ENCODE peak calls at places on chromosomes 13 and 19, in ten cellular contexts. U is keratinocyte, M is GM23338, N is left ventricle myocardium inferior, C is RWPE1, F is SJCRH30, R is OCI-LY7, G is thoracic aorta, E is neural progenitor cell, K is caudate nucleus. T is an unnamed sample.

GRCh38 chr19:49421878-49422202 is 1.4 kb downstream of the PTH2 start:
- DNase-seq in U (no peak), M (no peak), N (no peak), C (no peak), F (no peak), R (no peak), G (no peak), E (no peak), K (no peak), T (no peak)

GRCh38 chr19:35497406-35497805 is 7.1 kb upstream of the KRTDAP start:
- DNase-seq in U (no peak), M (no peak), N (no peak), C (no peak), F (no peak), R (no peak), G (no peak), E (no peak), K (no peak), T (no peak)

GRCh38 chr13:54029720-54030119 is 1001.1 kb downstream of the OLFM4 start:
- DNase-seq in U (no peak), M (no peak), N (no peak), C (no peak), F (no peak), R (no peak), G (no peak), E (no peak), K (no peak), T (no peak)

GRCh38 chr13:34172048-34172447 is 354.1 kb downstream of the RFC3 start:
- DNase-seq in U (no peak), M (no peak), N (no peak), C (no peak), F (no peak), R (no peak), G (no peak), E (no peak), K (no peak), T (no peak)

GRCh38 chr13:76890036-76890435 is 3.8 kb upstream of the KCTD12 start:
- DNase-seq in U (peak), M (no peak), N (no peak), C (peak), F (no peak), R (no peak), G (no peak), E (no peak), K (no peak), T (no peak)

GRCh38 chr19:28239270-28239669 is 973.7 kb downstream of the UQCRFS1 start:
- DNase-seq in U (no peak), M (peak), N (no peak), C (no peak), F (peak), R (peak), G (no peak), E (peak), K (no peak), T (no peak)

GRCh38 chr13:20394506-20394905 is 131.2 kb downstream of the CRYL1 start:
- DNase-seq in U (no peak), M (peak), N (no peak), C (no peak), F (no peak), R (no peak), G (no peak), E (no peak), K (no peak), T (no peak)

GRCh38 chr19:40229484-40229883 is 3.0 kb upstream of the CCNP start:
- DNase-seq in U (no peak), M (no peak), N (no peak), C (no peak), F (no peak), R (no peak), G (no peak), E (no peak), K (no peak), T (no peak)

GRCh38 chr13:114032121-114032799 is 58.4 kb upstream of the C13orf46 start:
- DNase-seq in U (no peak), M (no peak), N (no peak), C (peak), F (peak), R (no peak), G (no peak), E (no peak), K (no peak), T (no peak)

GRCh38 chr19:46786236-46787039 is 2.0 kb downstream of the SLC1A5 start:
- DNase-seq in U (no peak), M (peak), N (peak), C (peak), F (peak), R (peak), G (no peak), E (peak), K (no peak), T (peak)

DNA sequence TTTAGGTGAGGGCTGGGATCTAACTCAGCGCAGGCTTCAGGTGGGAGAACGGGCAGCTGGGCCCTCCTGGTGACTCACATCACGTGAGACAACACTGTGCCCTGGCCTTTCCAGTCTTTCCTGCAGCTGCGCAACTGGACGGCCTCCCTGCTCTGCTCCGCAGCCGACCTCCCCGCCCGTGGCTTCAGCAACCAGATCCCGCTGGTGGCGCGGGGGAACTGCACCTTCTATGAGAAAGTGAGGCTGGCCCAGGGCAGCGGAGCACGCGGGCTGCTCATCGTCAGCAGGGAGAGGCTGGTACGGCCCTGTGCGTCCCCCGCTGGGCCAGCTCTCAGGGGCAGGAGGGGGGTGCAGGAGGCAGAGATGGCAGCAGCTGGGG is 8.8 kb downstream of the SPPL2B start:
- DNase-seq in U (no peak), M (peak), N (no peak), C (no peak), F (no peak), R (no peak), G (no peak), E (peak), K (no peak), T (no peak)
- H3K27ac ChIP-seq in U (no peak), M (no peak), N (no peak), C (peak), F (no peak), R (no peak), G (no peak), E (peak), K (no peak), T (no peak)

GRCh38 chr13:98743377-98743776 is 9.1 kb downstream of the SLC15A1 start:
- DNase-seq in U (no peak), M (no peak), N (no peak), C (no peak), F (no peak), R (no peak), G (no peak), E (no peak), K (no peak), T (no peak)

GRCh38 chr13:98741741-98742435 is 10.6 kb downstream of the SLC15A1 start:
- DNase-seq in U (no peak), M (no peak), N (no peak), C (no peak), F (no peak), R (no peak), G (no peak), E (no peak), K (no peak), T (no peak)

GRCh38 chr13:98740131-98740530 is 12.3 kb downstream of the SLC15A1 start:
- DNase-seq in U (no peak), M (no peak), N (no peak), C (no peak), F (no peak), R (no peak), G (no peak), E (no peak), K (no peak), T (no peak)

GRCh38 chr13:98739023-98739422 is 13.4 kb downstream of the SLC15A1 start:
- DNase-seq in U (no peak), M (no peak), N (no peak), C (no peak), F (no peak), R (no peak), G (no peak), E (no peak), K (no peak), T (no peak)

GRCh38 chr13:98742961-98743360 is 9.5 kb downstream of the SLC15A1 start:
- DNase-seq in U (no peak), M (no peak), N (no peak), C (no peak), F (no peak), R (no peak), G (no peak), E (no peak), K (no peak), T (no peak)
- H3K27ac ChIP-seq in U (no peak), M (no peak), N (no peak), C (no peak), F (no peak), R (no peak), G (no peak), E (no peak), K (no peak), T (no peak)

DNA sequence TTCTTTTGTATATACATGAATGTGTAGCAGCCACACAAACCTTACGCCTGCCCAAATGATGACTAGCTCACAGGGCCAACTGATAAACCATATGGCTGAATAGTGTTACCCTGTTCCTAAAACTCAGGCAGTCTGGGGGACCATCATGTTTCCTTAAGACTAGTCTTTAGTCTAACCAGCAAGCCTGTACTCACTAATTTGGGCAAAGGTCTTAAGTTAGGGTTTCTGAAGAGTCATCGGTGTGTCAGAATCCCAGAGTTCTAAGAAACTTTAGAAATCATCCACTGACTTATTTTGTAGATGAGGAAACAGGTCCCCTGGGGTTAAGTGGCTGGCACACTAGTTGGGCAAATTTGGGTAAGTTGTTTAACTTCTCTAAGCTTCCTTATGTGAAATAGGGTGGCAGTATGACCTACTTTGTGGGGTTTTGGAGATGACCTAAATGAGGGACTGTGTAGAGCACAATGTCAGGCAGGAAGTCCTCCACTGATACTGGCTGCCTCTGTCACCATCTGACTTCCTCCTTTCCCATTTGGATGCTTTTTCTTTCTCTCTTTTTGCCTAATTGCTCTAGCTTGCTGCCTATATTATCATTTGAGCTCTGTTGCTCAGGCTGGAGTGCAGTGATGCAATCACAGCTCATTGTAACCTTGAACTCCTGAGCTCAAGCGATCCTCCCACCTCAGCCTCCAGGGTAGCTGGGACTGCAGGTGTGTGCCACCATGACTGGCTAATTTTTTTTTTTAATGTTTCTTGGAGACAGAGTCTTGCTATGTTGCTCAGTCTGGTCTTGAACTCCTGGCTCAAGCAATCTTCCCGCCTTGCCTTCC is 2.4 kb downstream of the ADGRE3 start:
- DNase-seq in U (no peak), M (no peak), N (no peak), C (no peak), F (no peak), R (peak), G (no peak), E (no peak), K (no peak), T (no peak)
- H3K27ac ChIP-seq in U (no peak), M (no peak), N (no peak), C (no peak), F (no peak), R (no peak), G (no peak), E (no peak), K (no peak), T (peak)

GRCh38 chr13:73467103-73467502 is 408.3 kb downstream of the KLF5 start:
- DNase-seq in U (no peak), M (no peak), N (no peak), C (no peak), F (peak), R (no peak), G (no peak), E (no peak), K (no peak), T (no peak)
- H3K27ac ChIP-seq in U (peak), M (no peak), N (no peak), C (peak), F (no peak), R (no peak), G (no peak), E (no peak), K (no peak), T (no peak)

DNA sequence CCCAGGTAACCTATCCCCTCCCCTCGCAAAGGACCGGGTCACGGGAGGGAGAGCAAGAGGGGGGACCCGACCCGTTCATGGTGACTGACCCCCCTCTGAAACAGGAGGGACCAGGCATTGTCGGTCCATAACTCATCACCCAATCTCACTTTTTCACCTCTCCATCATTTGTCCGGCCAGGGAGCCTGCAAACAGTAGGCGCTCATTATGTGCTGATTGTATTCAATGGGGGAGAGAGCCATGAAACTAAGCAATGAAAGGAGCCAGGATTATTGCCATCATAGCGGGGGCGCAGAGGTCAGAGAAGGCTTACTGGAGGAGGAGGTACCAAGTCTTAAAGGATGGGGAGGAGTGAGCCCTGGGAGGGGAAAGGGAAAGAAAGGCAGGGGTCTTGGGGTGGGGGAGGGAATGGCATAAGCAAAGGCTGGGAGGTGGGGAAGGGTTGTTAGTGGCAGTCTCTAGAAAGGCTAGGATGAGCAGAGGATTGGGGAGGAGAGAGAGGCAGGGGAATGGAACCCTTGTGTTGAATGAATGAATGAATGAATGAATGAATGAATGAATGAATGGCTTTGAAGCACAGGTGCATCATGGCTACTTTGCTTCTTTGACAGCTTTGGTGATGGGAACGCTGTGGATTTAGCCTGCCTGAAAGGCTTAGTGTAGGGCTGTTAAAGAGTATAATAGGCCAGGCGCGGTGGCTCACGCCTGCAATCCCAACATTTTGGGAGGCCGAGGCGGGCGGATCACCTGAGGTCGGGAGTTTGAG is 1.4 kb downstream of the SHFL start:
- DNase-seq in U (no peak), M (no peak), N (no peak), C (no peak), F (no peak), R (no peak), G (no peak), E (no peak), K (no peak), T (no peak)
- H3K27ac ChIP-seq in U (no peak), M (no peak), N (peak), C (peak), F (no peak), R (no peak), G (peak), E (no peak), K (no peak), T (peak)

DNA sequence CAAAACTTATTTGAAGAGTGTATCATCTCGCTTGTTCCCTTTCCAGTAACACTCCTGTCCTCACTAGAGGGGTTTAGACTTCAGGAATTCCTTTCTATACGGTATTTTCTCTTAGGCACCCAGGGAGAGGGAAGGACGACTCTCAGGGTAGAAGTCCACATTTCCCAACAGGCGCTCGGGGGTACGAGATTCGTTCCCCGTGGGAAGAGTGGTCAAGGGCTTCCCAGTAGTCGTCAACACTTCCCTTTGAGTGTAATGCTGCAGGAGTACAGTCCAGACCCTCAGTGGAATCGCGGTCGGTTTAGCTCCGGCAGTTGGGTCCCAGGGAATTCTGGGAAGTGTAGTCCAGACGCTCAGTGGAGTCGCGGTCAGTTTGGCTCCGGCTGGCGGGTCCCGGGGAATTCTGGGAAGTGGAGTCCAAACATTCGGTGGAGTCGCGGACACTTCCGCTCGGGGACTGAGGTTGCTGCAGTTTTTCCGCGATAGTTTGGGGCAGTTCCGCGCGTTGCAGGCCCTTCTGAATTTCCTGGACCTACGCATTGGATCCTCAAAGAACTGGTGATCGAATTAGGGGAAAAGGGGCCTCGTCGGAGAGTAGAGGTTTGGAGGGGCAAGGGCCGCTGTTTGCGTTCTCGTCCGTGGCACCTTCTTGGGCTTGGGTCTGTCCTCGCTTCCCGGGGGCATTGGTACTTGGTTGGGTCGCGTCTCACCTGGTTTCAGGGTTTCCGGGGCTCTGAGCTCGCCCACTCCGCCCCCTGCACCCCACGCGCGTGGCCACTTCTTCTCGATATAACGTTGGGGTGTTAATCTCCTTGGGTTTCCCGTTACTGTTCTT is at the start of gene ZNF224:
- DNase-seq in U (no peak), M (peak), N (peak), C (peak), F (peak), R (peak), G (peak), E (peak), K (peak), T (peak)
- H3K27ac ChIP-seq in U (peak), M (no peak), N (peak), C (peak), F (peak), R (peak), G (peak), E (no peak), K (peak), T (peak)

GRCh38 chr13:98370806-98371553 is 193.9 kb upstream of the RNF113B start:
- DNase-seq in U (no peak), M (no peak), N (peak), C (no peak), F (no peak), R (no peak), G (no peak), E (no peak), K (no peak), T (no peak)

GRCh38 chr13:98372886-98373285 is 195.8 kb upstream of the RNF113B start:
- DNase-seq in U (no peak), M (peak), N (no peak), C (no peak), F (peak), R (no peak), G (no peak), E (no peak), K (no peak), T (no peak)

GRCh38 chr13:98370261-98370660 is 193.2 kb upstream of the RNF113B start:
- DNase-seq in U (no peak), M (no peak), N (no peak), C (no peak), F (no peak), R (no peak), G (no peak), E (no peak), K (no peak), T (no peak)

GRCh38 chr13:98374750-98375149 is 197.7 kb upstream of the RNF113B start:
- DNase-seq in U (no peak), M (no peak), N (no peak), C (no peak), F (no peak), R (no peak), G (no peak), E (no peak), K (no peak), T (no peak)

GRCh38 chr13:98371624-98372023 is 194.6 kb upstream of the RNF113B start:
- DNase-seq in U (no peak), M (no peak), N (no peak), C (no peak), F (no peak), R (no peak), G (no peak), E (no peak), K (no peak), T (no peak)
- H3K27ac ChIP-seq in U (no peak), M (peak), N (peak), C (no peak), F (no peak), R (no peak), G (no peak), E (peak), K (no peak), T (no peak)

GRCh38 chr19:41263850-41264580 is at the start of gene HNRNPUL1:
- DNase-seq in U (peak), M (peak), N (peak), C (peak), F (peak), R (peak), G (peak), E (peak), K (peak), T (peak)
- H3K27ac ChIP-seq in U (peak), M (peak), N (peak), C (peak), F (peak), R (peak), G (peak), E (peak), K (peak), T (peak)

GRCh38 chr13:36089130-36089529 is 42.1 kb downstream of the DCLK1 start:
- DNase-seq in U (no peak), M (no peak), N (no peak), C (no peak), F (no peak), R (no peak), G (no peak), E (no peak), K (no peak), T (no peak)
- H3K27ac ChIP-seq in U (no peak), M (peak), N (no peak), C (no peak), F (no peak), R (no peak), G (no peak), E (no peak), K (no peak), T (no peak)